ENCODE peak calls at places on chromosomes 3 and 15, in nine cellular contexts. One of them, this sample, is unnamed.

GRCh38 chr3:134487406-134487805 is 1.5 kb downstream of the CEP63 start:
- DNase-seq in K562: no peak
- DNase-seq in HL-60: peak; percentile 41
- DNase-seq in heart right ventricle: no peak
- DNase-seq in body of pancreas: no peak
- DNase-seq in PC-9: no peak
- DNase-seq in epithelial cell of esophagus: no peak
- DNase-seq in choroid plexus epithelial cell: no peak
- DNase-seq in GM12878: no peak
- DNase-seq in this sample: peak; percentile 14

GRCh38 chr3:8668216-8668615 is 23.6 kb upstream of the SSUH2 start:
- DNase-seq in K562: no peak
- DNase-seq in HL-60: no peak
- DNase-seq in heart right ventricle: no peak
- DNase-seq in body of pancreas: no peak
- DNase-seq in PC-9: no peak
- DNase-seq in epithelial cell of esophagus: peak; percentile 22
- DNase-seq in choroid plexus epithelial cell: no peak
- DNase-seq in GM12878: no peak
- DNase-seq in this sample: no peak

GRCh38 chr3:179681492-179682263 is 28.8 kb downstream of the USP13 start:
- DNase-seq in K562: no peak
- DNase-seq in HL-60: peak; percentile 38
- DNase-seq in heart right ventricle: no peak
- DNase-seq in body of pancreas: peak; percentile 42
- DNase-seq in PC-9: no peak
- DNase-seq in epithelial cell of esophagus: no peak
- DNase-seq in choroid plexus epithelial cell: peak; percentile 63
- DNase-seq in GM12878: no peak
- DNase-seq in this sample: no peak

GRCh38 chr3:123405021-123405420 is 43.9 kb downstream of the ADCY5 start:
- DNase-seq in K562: no peak
- DNase-seq in HL-60: no peak
- DNase-seq in heart right ventricle: no peak
- DNase-seq in body of pancreas: no peak
- DNase-seq in PC-9: no peak
- DNase-seq in epithelial cell of esophagus: no peak
- DNase-seq in choroid plexus epithelial cell: no peak
- DNase-seq in GM12878: no peak
- DNase-seq in this sample: no peak

GRCh38 chr15:29825205-29825604 is 2.9 kb upstream of the TJP1 start:
- DNase-seq in K562: no peak
- DNase-seq in HL-60: peak; percentile 14
- DNase-seq in heart right ventricle: no peak
- DNase-seq in body of pancreas: no peak
- DNase-seq in PC-9: no peak
- DNase-seq in epithelial cell of esophagus: no peak
- DNase-seq in choroid plexus epithelial cell: peak; percentile 55
- DNase-seq in GM12878: peak; percentile 17
- DNase-seq in this sample: no peak

GRCh38 chr3:57985977-57986246 is 22.3 kb upstream of the FLNB start:
- DNase-seq in K562: no peak
- DNase-seq in HL-60: no peak
- DNase-seq in heart right ventricle: no peak
- DNase-seq in body of pancreas: no peak
- DNase-seq in PC-9: no peak
- DNase-seq in epithelial cell of esophagus: no peak
- DNase-seq in choroid plexus epithelial cell: no peak
- DNase-seq in GM12878: no peak
- DNase-seq in this sample: no peak

GRCh38 chr3:62142696-62143095 is 230.7 kb downstream of the FEZF2 start:
- DNase-seq in K562: no peak
- DNase-seq in HL-60: no peak
- DNase-seq in heart right ventricle: no peak
- DNase-seq in body of pancreas: no peak
- DNase-seq in PC-9: no peak
- DNase-seq in epithelial cell of esophagus: no peak
- DNase-seq in choroid plexus epithelial cell: no peak
- DNase-seq in GM12878: no peak
- DNase-seq in this sample: no peak

GRCh38 chr15:49627407-49627877 is 6.6 kb downstream of the DTWD1 start:
- DNase-seq in K562: no peak
- DNase-seq in HL-60: no peak
- DNase-seq in heart right ventricle: no peak
- DNase-seq in body of pancreas: no peak
- DNase-seq in PC-9: peak; percentile 8
- DNase-seq in epithelial cell of esophagus: peak; percentile 82
- DNase-seq in choroid plexus epithelial cell: peak; percentile 85
- DNase-seq in GM12878: no peak
- DNase-seq in this sample: peak; percentile 79

GRCh38 chr15:45664451-45664850 is 29.6 kb downstream of the SQOR start:
- DNase-seq in K562: no peak
- DNase-seq in HL-60: no peak
- DNase-seq in heart right ventricle: no peak
- DNase-seq in body of pancreas: no peak
- DNase-seq in PC-9: no peak
- DNase-seq in epithelial cell of esophagus: no peak
- DNase-seq in choroid plexus epithelial cell: peak; percentile 72
- DNase-seq in GM12878: no peak
- DNase-seq in this sample: peak; percentile 59

GRCh38 chr3:30704931-30705890 is 98.8 kb downstream of the TGFBR2 start:
- DNase-seq in K562: no peak
- DNase-seq in HL-60: no peak
- DNase-seq in heart right ventricle: no peak
- DNase-seq in body of pancreas: no peak
- DNase-seq in PC-9: no peak
- DNase-seq in epithelial cell of esophagus: no peak
- DNase-seq in choroid plexus epithelial cell: no peak
- DNase-seq in GM12878: no peak
- DNase-seq in this sample: no peak

GRCh38 chr3:125129512-125129962 is 73.7 kb upstream of the HEG1 start:
- DNase-seq in K562: no peak
- DNase-seq in HL-60: no peak
- DNase-seq in heart right ventricle: no peak
- DNase-seq in body of pancreas: peak; percentile 40
- DNase-seq in PC-9: peak; percentile 72
- DNase-seq in epithelial cell of esophagus: peak; percentile 93
- DNase-seq in choroid plexus epithelial cell: peak; percentile 99
- DNase-seq in GM12878: no peak
- DNase-seq in this sample: peak; percentile 96

GRCh38 chr15:71054286-71054952 is 60.9 kb upstream of the THSD4 start:
- DNase-seq in K562: no peak
- DNase-seq in HL-60: no peak
- DNase-seq in heart right ventricle: no peak
- DNase-seq in body of pancreas: no peak
- DNase-seq in PC-9: no peak
- DNase-seq in epithelial cell of esophagus: no peak
- DNase-seq in choroid plexus epithelial cell: peak; percentile 49
- DNase-seq in GM12878: no peak
- DNase-seq in this sample: peak; percentile 42

GRCh38 chr15:84981711-84982300 is at the start of gene PDE8A:
- DNase-seq in K562: peak; percentile 78
- DNase-seq in HL-60: peak; percentile 28
- DNase-seq in heart right ventricle: peak; percentile 54
- DNase-seq in body of pancreas: peak; percentile 58
- DNase-seq in PC-9: no peak
- DNase-seq in epithelial cell of esophagus: peak; percentile 50
- DNase-seq in choroid plexus epithelial cell: peak; percentile 58
- DNase-seq in GM12878: no peak
- DNase-seq in this sample: peak; percentile 73

GRCh38 chr3:15097889-15098288 is 1.1 kb downstream of the RBSN start:
- DNase-seq in K562: no peak
- DNase-seq in HL-60: peak; percentile 68
- DNase-seq in heart right ventricle: no peak
- DNase-seq in body of pancreas: no peak
- DNase-seq in PC-9: no peak
- DNase-seq in epithelial cell of esophagus: peak; percentile 19
- DNase-seq in choroid plexus epithelial cell: peak; percentile 10
- DNase-seq in GM12878: peak; percentile 51
- DNase-seq in this sample: no peak

GRCh38 chr3:151015762-151016161 is 43.2 kb upstream of the CLRN1 start:
- DNase-seq in K562: no peak
- DNase-seq in HL-60: no peak
- DNase-seq in heart right ventricle: no peak
- DNase-seq in body of pancreas: no peak
- DNase-seq in PC-9: no peak
- DNase-seq in epithelial cell of esophagus: no peak
- DNase-seq in choroid plexus epithelial cell: peak; percentile 31
- DNase-seq in GM12878: no peak
- DNase-seq in this sample: peak; percentile 43

GRCh38 chr3:127369356-127369935 is 81.6 kb upstream of the PRR20G start:
- DNase-seq in K562: no peak
- DNase-seq in HL-60: no peak
- DNase-seq in heart right ventricle: no peak
- DNase-seq in body of pancreas: no peak
- DNase-seq in PC-9: no peak
- DNase-seq in epithelial cell of esophagus: no peak
- DNase-seq in choroid plexus epithelial cell: no peak
- DNase-seq in GM12878: no peak
- DNase-seq in this sample: no peak

GRCh38 chr3:127368186-127369032 is 80.6 kb upstream of the PRR20G start:
- DNase-seq in K562: no peak
- DNase-seq in HL-60: no peak
- DNase-seq in heart right ventricle: no peak
- DNase-seq in body of pancreas: no peak
- DNase-seq in PC-9: no peak
- DNase-seq in epithelial cell of esophagus: no peak
- DNase-seq in choroid plexus epithelial cell: no peak
- DNase-seq in GM12878: no peak
- DNase-seq in this sample: no peak

GRCh38 chr3:127365383-127365782 is 77.5 kb upstream of the PRR20G start:
- DNase-seq in K562: no peak
- DNase-seq in HL-60: no peak
- DNase-seq in heart right ventricle: no peak
- DNase-seq in body of pancreas: no peak
- DNase-seq in PC-9: no peak
- DNase-seq in epithelial cell of esophagus: no peak
- DNase-seq in choroid plexus epithelial cell: no peak
- DNase-seq in GM12878: no peak
- DNase-seq in this sample: no peak

GRCh38 chr3:127367593-127367992 is 79.7 kb upstream of the PRR20G start:
- DNase-seq in K562: no peak
- DNase-seq in HL-60: no peak
- DNase-seq in heart right ventricle: no peak
- DNase-seq in body of pancreas: no peak
- DNase-seq in PC-9: no peak
- DNase-seq in epithelial cell of esophagus: no peak
- DNase-seq in choroid plexus epithelial cell: no peak
- DNase-seq in GM12878: no peak
- DNase-seq in this sample: no peak

GRCh38 chr3:127366383-127366782 is 78.5 kb upstream of the PRR20G start:
- DNase-seq in K562: no peak
- DNase-seq in HL-60: no peak
- DNase-seq in heart right ventricle: no peak
- DNase-seq in body of pancreas: no peak
- DNase-seq in PC-9: no peak
- DNase-seq in epithelial cell of esophagus: no peak
- DNase-seq in choroid plexus epithelial cell: peak; percentile 5
- DNase-seq in GM12878: peak; percentile 1
- DNase-seq in this sample: no peak
- TF ChIP-seq CTCF in K562: no peak
- TF ChIP-seq CTCF in HL-60: no peak
- TF ChIP-seq CTCF in heart right ventricle: no peak
- TF ChIP-seq CTCF in body of pancreas: no peak
- TF ChIP-seq CTCF in PC-9: no peak
- TF ChIP-seq CTCF in epithelial cell of esophagus: no peak
- TF ChIP-seq CTCF in choroid plexus epithelial cell: peak; percentile 36
- TF ChIP-seq CTCF in GM12878: no peak
- TF ChIP-seq CTCF in this sample: peak; percentile 15

DNA sequence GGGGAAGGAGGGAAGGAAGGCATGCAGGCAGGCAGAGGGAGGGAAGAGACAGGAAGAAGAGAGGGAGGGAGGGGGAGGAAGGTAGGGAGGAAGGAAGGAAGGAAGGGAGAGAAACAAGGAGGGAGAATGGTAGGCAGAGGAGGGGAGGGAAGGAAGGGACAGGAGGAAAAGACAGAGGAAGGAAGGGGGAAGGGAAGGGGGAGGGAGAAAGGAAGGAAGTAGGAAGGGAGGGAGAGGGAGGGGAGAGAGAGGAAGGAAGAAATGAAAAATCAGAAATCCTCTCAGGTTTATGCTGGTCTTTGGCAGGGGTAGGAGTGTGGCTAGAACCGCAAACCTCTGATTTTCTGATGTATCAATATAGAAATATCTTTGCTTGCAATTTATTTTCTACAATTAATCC is 4.2 kb downstream of the PRTG start:
- DNase-seq in K562: no peak
- DNase-seq in HL-60: no peak
- DNase-seq in heart right ventricle: no peak
- DNase-seq in body of pancreas: no peak
- DNase-seq in PC-9: no peak
- DNase-seq in epithelial cell of esophagus: no peak
- DNase-seq in choroid plexus epithelial cell: no peak
- DNase-seq in GM12878: no peak
- DNase-seq in this sample: no peak
- H3K4me3 ChIP-seq in K562: no peak overlapping the region
- H3K4me3 ChIP-seq in HL-60: no peak overlapping the region
- H3K4me3 ChIP-seq in heart right ventricle: no peak overlapping the region
- H3K4me3 ChIP-seq in body of pancreas: no peak overlapping the region
- H3K4me3 ChIP-seq in PC-9: no peak overlapping the region
- H3K4me3 ChIP-seq in epithelial cell of esophagus: no peak overlapping the region
- H3K4me3 ChIP-seq in choroid plexus epithelial cell: no peak overlapping the region
- H3K4me3 ChIP-seq in GM12878: no peak overlapping the region
- H3K4me3 ChIP-seq in this sample: no peak overlapping the region

DNA sequence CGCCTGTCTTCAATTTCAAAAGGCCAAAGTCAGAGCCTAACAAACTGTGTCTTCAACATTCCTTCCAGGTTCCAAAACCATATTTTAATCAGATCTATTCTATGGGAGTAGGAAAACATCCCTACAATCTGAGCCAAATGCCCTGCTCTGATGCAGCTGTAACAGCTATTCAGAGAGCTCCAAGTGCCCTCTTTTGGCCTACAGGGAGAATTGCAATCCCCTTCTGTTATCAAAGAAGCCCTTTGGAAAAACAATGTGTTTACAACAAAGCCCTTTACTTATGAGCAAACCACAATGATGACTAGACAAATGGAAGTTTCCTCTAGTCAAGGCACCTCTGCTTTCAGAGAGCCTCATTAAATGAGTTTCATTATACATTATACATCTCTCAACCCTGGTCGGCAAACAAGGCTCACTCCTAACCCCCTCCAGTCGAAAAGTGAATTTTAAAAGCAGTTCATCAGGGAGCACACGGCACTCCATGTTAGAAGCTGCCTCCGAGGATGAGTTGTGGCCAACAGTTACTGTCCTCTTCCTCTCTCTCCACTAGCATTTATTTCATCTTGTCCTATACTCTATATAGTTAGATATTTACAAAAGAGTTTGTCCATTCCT is 42.6 kb upstream of the TMCO5A start:
- DNase-seq in K562: no peak
- DNase-seq in HL-60: peak; percentile 2
- DNase-seq in heart right ventricle: no peak
- DNase-seq in body of pancreas: peak; percentile 15
- DNase-seq in PC-9: peak; percentile 14
- DNase-seq in epithelial cell of esophagus: peak; percentile 48
- DNase-seq in choroid plexus epithelial cell: peak; percentile 75
- DNase-seq in GM12878: no peak
- DNase-seq in this sample: peak; percentile 50
- TF ChIP-seq CTCF in K562: peak; percentile 78
- TF ChIP-seq CTCF in HL-60: peak; percentile 59
- TF ChIP-seq CTCF in heart right ventricle: peak; percentile 71
- TF ChIP-seq CTCF in body of pancreas: peak; percentile 69
- TF ChIP-seq CTCF in PC-9: peak; percentile 78
- TF ChIP-seq CTCF in epithelial cell of esophagus: peak; percentile 95
- TF ChIP-seq CTCF in choroid plexus epithelial cell: peak; percentile 88
- TF ChIP-seq CTCF in GM12878: peak; percentile 75
- TF ChIP-seq CTCF in this sample: peak; percentile 86

GRCh38 chr3:142889263-142890014 is 556 bp upstream of the PCOLCE2 start:
- DNase-seq in K562: no peak
- DNase-seq in HL-60: no peak
- DNase-seq in heart right ventricle: no peak
- DNase-seq in body of pancreas: no peak
- DNase-seq in PC-9: no peak
- DNase-seq in epithelial cell of esophagus: no peak
- DNase-seq in choroid plexus epithelial cell: no peak
- DNase-seq in GM12878: no peak
- DNase-seq in this sample: no peak
- H3K4me3 ChIP-seq in K562: peak overlapping the region; percentile 44
- H3K4me3 ChIP-seq in HL-60: peak overlapping the region; percentile 73
- H3K4me3 ChIP-seq in heart right ventricle: peak overlapping the region; percentile 80
- H3K4me3 ChIP-seq in body of pancreas: no peak overlapping the region
- H3K4me3 ChIP-seq in PC-9: peak overlapping the region; percentile 84
- H3K4me3 ChIP-seq in epithelial cell of esophagus: peak overlapping the region; percentile 38
- H3K4me3 ChIP-seq in choroid plexus epithelial cell: peak overlapping the region; percentile 60
- H3K4me3 ChIP-seq in GM12878: peak overlapping the region; percentile 53
- H3K4me3 ChIP-seq in this sample: peak overlapping the region; percentile 50

This sample was measured in foreskin fibroblast.